ENCODE peak calls at places on chromosomes 12 and 14, in six cellular contexts. L, C, T, D, N and S are unnamed samples.
A peak's percentile ranks its signal among the peaks of the same experiment; 100 is the strongest.

GRCh38 chr12:88166179-88166578 is 24.1 kb downstream of the TMTC3 start:
- DNase-seq in D (no peak), C (no peak), T (no peak), N (no peak), L (no peak), S (no peak)

GRCh38 chr12:12449533-12450025 is 92.7 kb downstream of the BORCS5 start:
- DNase-seq in N (peak; percentile 98), L (no peak), D (no peak), C (no peak), T (no peak), S (peak; percentile 46)

GRCh38 chr14:89607453-89607852 is 190.4 kb upstream of the FOXN3 start:
- DNase-seq in L (no peak), N (no peak), C (no peak), D (no peak), T (no peak), S (no peak)

GRCh38 chr14:95770777-95771176 is 56.9 kb upstream of the TCL1A start:
- DNase-seq in C (no peak), T (no peak), D (no peak), L (no peak), N (no peak), S (peak; percentile 64)

GRCh38 chr12:108175310-108175709 is 46.2 kb downstream of the WSCD2 start:
- DNase-seq in C (no peak), T (no peak), L (no peak), N (no peak), D (peak; percentile 63), S (no peak)

GRCh38 chr12:6778212-6778570 is 5.9 kb downstream of the LAG3 start:
- DNase-seq in N (no peak), D (no peak), C (peak; percentile 70), L (no peak), T (no peak), S (no peak)

GRCh38 chr12:98793121-98793520 is 148.0 kb downstream of the APAF1 start:
- DNase-seq in C (no peak), L (no peak), D (no peak), N (no peak), T (no peak), S (no peak)

GRCh38 chr12:97960741-97961608 is 498.4 kb downstream of the RMST start:
- DNase-seq in N (peak; percentile 14), D (peak; percentile 19), C (peak; percentile 64), T (peak; percentile 8), L (peak; percentile 3), S (peak; percentile 78)

GRCh38 chr12:93670104-93670503 is 7.1 kb upstream of the CRADD start:
- DNase-seq in T (no peak), D (no peak), L (no peak), N (no peak), C (no peak), S (no peak)

GRCh38 chr12:47636908-47637780 is 68.7 kb downstream of the RPAP3 start:
- DNase-seq in T (peak; percentile 69), N (peak; percentile 58), L (no peak), D (no peak), C (peak; percentile 86), S (no peak)

GRCh38 chr12:114476159-114476558 is 70.2 kb upstream of the TBX5 start:
- DNase-seq in L (no peak), T (peak; percentile 13), D (peak; percentile 44), N (peak; percentile 40), C (no peak), S (peak; percentile 70)

DNA sequence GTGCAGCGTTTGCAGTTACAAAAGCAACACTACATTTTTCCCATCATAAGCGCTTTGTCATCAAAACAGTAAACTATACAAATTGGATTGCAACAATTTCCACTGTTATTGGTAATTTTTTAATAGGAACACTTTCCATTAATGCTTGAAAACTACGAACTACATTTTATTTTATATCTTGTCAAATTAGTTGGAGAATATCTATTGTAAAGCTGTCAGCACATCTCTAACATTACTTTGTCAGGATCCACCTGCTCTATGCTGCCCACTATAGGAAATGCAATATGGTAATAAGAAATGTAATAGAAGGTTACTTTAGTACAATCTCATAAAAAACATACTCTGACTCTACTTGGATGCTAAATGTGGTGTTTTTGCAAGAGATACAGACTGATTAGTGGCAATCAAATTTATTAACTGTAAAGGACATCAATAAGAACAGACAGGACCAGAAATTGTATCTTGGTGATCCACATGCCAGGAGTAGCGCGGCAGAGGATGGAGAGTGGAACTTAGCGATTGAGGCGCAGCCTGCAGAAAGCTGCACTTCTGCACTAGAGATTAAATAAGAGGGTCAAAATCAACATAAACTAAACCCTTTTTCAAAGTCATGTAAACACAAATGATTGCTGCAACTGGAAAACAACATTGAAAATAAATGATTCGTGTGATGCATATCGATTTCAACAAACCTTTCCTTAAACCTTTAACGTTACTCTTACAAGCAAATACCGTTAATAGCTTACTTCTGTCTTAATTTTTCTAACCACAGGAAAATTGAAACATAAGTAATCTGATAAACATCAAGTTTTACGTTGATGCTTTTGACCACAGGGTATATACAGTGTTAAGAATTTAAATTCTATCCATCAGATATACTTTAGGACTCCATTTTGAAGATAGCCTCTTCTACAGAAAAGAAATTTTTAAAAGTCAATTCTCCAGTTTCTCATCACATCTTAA is 3.6 kb upstream of the ARID2 start:
- DNase-seq in T (no peak), C (no peak), N (peak; percentile 33), D (peak; percentile 42), L (no peak), S (peak; percentile 61)
- TF ChIP-seq JUND in T (no peak), C (no peak), N (no peak), D (no peak), L (no peak), S (no peak)

GRCh38 chr14:75278422-75279152 is at the start of gene FOS:
- DNase-seq in T (peak; percentile 92), N (peak; percentile 89), D (peak; percentile 98), L (no peak), C (peak; percentile 91), S (peak; percentile 99)

GRCh38 chr14:75279153-75279738 is 618 bp downstream of the FOS start:
- DNase-seq in T (no peak), D (peak; percentile 53), N (no peak), L (no peak), C (no peak), S (no peak)

GRCh38 chr14:75275598-75275997 is 3.0 kb upstream of the FOS start:
- DNase-seq in N (no peak), D (no peak), C (no peak), L (no peak), T (no peak), S (no peak)

GRCh38 chr14:75277796-75278421 is 719 bp upstream of the FOS start:
- DNase-seq in L (no peak), C (no peak), D (no peak), N (no peak), T (no peak), S (no peak)

GRCh38 chr14:75277000-75277795 is 1.4 kb upstream of the FOS start:
- DNase-seq in L (no peak), T (no peak), C (peak; percentile 83), D (peak; percentile 92), N (peak; percentile 66), S (peak; percentile 91)
- TF ChIP-seq JUND in L (no peak), T (no peak), C (no peak), D (no peak), N (no peak), S (no peak)

GRCh38 chr12:104873374-104873773 is 84.7 kb downstream of the SLC41A2 start:
- DNase-seq in L (no peak), C (no peak), T (no peak), N (no peak), D (no peak), S (no peak)
- TF ChIP-seq JUND in L (no peak), C (no peak), T (no peak), N (no peak), D (no peak), S (no peak)

DNA sequence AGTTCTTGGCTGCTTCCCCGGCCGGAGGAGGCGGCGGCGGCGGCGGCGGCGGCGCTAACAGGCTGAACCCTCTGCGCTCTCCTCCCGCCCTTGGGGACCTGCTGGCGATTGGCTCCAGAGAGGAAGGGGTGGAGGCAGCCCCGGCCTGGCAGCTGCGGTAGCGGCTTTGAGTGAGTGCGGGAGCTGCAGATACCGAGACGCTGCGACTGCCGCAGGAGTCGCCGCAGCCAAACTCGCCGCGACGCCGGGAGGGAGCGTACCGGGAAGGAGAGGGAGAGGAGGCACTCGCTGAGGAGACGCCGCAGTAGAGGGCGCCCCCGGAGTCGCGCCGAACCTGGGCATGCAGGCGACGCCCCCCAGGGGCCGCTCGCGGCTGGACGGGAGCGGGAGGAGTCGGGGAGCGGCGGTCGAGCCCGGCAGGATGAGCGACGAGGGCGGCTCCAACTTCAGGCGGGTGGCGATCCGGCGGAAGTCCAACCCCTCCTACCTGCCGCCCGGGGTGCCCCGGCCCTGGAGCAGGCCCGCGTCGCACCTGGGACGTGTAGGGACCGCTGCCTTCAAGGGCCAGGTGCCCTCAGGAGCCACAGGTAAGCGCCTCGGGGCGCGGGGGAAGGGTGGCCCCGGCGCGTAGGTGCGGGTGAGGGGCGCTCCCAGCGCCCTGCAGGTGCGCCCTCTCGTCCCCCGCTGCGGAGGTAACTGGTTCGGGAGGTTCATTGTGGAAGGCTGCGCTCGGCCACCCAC is at the start of gene FGD4:
- DNase-seq in C (peak; percentile 90), L (no peak), D (peak; percentile 94), N (peak; percentile 69), T (peak; percentile 72), S (peak; percentile 97)
- TF ChIP-seq JUND in C (no peak), L (no peak), D (no peak), N (no peak), T (no peak), S (no peak)